ENCODE peak calls at places on chromosomes 11 and 22, in six cellular contexts. D is left ventricle myocardium superior; V is AG10803; O is activated CD4-positive, alpha-beta T cell treated with anti-CD3 and anti-CD28 coated beads, Interleukin-2, amount 50 U/mL, for 1 hour; F is mucosa of gallbladder; J is nephron progenitor cell. X is an unnamed sample.

GRCh38 chr22:27850000-27850465 is 48.5 kb upstream of the MN1 start:
- DNase-seq in D (peak), V (peak), O (no peak), F (no peak), J (no peak), X (no peak)

GRCh38 chr11:112499908-112500204 is 239.2 kb upstream of the PLET1 start:
- DNase-seq in D (no peak), V (no peak), O (no peak), F (no peak), J (no peak), X (no peak)

GRCh38 chr11:134450186-134450585 is 38.1 kb upstream of the B3GAT1 start:
- DNase-seq in D (no peak), V (no peak), O (no peak), F (no peak), J (no peak), X (no peak)

GRCh38 chr22:50252081-50253045 is 1.3 kb upstream of the HDAC10 start:
- DNase-seq in D (peak), V (peak), O (peak), F (peak), J (peak), X (peak)

GRCh38 chr22:39024923-39025322 is 4.0 kb downstream of the APOBEC3D start:
- DNase-seq in D (no peak), V (no peak), O (no peak), F (no peak), J (no peak), X (no peak)

GRCh38 chr11:60872952-60873524 is 5.7 kb downstream of the ZP1 start:
- DNase-seq in D (peak), V (peak), O (no peak), F (no peak), J (no peak), X (no peak)

GRCh38 chr11:73087730-73088129 is 54.4 kb downstream of the FCHSD2 start:
- DNase-seq in D (no peak), V (peak), O (no peak), F (no peak), J (no peak), X (no peak)

GRCh38 chr11:13053255-13053917 is 44.3 kb downstream of the RASSF10 start:
- DNase-seq in D (no peak), V (peak), O (no peak), F (peak), J (no peak), X (no peak)

GRCh38 chr22:41568811-41569210 is 8.0 kb downstream of the CSDC2 start:
- DNase-seq in D (no peak), V (no peak), O (no peak), F (no peak), J (no peak), X (no peak)

GRCh38 chr22:28310299-28310698 is 369.3 kb downstream of the TTC28 start:
- DNase-seq in D (no peak), V (no peak), O (no peak), F (no peak), J (no peak), X (no peak)

GRCh38 chr11:102518296-102519094 is 12.1 kb downstream of the MMP7 start:
- DNase-seq in D (no peak), V (peak), O (no peak), F (no peak), J (no peak), X (no peak)

GRCh38 chr22:33271390-33272161 is 213.4 kb upstream of the SYN3 start:
- DNase-seq in D (peak), V (peak), O (no peak), F (peak), J (no peak), X (peak)

GRCh38 chr11:10716543-10717259 is 23.1 kb upstream of the IRAG1 start:
- DNase-seq in D (no peak), V (no peak), O (no peak), F (no peak), J (no peak), X (no peak)